ENCODE peak calls at places on chromosomes 1 and 21, in six cellular contexts. J is CD4-positive, CD25-positive, alpha-beta regulatory T cell; Q is astrocyte; X is gastrocnemius medialis; U is transverse colon; S is heart left ventricle. H is an unnamed sample.

GRCh38 chr1:242811092-242811840 is 286.8 kb upstream of the PLD5 start:
- DNase-seq in U (no peak), J (no peak), Q (peak; percentile 55), S (no peak), X (no peak), H (no peak)

GRCh38 chr1:237012789-237013383 is 8.6 kb upstream of the MT1HL1 start:
- DNase-seq in J (no peak), U (peak; percentile 63), Q (peak; percentile 16), X (no peak), S (peak; percentile 92), H (no peak)

GRCh38 chr1:68745006-68745405 is 248.1 kb upstream of the DEPDC1 start:
- DNase-seq in Q (no peak), S (no peak), X (no peak), U (no peak), J (no peak), H (no peak)

GRCh38 chr21:43721939-43722338 is 3.0 kb downstream of the PDXK start:
- DNase-seq in S (no peak), Q (no peak), U (no peak), J (no peak), X (no peak), H (no peak)

GRCh38 chr1:205743977-205744376 is 6.0 kb downstream of the NUCKS1 start:
- DNase-seq in U (no peak), X (no peak), Q (no peak), S (no peak), J (no peak), H (no peak)

GRCh38 chr1:203282720-203283542 is 22.4 kb upstream of the BTG2 start:
- DNase-seq in J (no peak), S (no peak), Q (no peak), U (no peak), X (no peak), H (no peak)

GRCh38 chr1:234261545-234261944 is 111.7 kb upstream of the COA6 start:
- DNase-seq in U (no peak), X (no peak), Q (no peak), S (no peak), J (no peak), H (no peak)

GRCh38 chr1:28509705-28510349 is 4.0 kb downstream of the RCC1 start:
- DNase-seq in X (no peak), Q (peak; percentile 38), J (no peak), U (no peak), S (no peak), H (peak; percentile 6)

GRCh38 chr21:46182548-46183336 is 1.5 kb downstream of the SPATC1L start:
- DNase-seq in J (no peak), S (peak; percentile 67), Q (no peak), X (no peak), U (no peak), H (no peak)

GRCh38 chr1:205018381-205018780 is 24.6 kb upstream of the CNTN2 start:
- DNase-seq in U (no peak), J (no peak), Q (no peak), S (no peak), X (no peak), H (no peak)

GRCh38 chr1:10324627-10325026 is 74.2 kb upstream of the PGD start:
- DNase-seq in U (no peak), J (no peak), Q (no peak), X (no peak), S (no peak), H (peak; percentile 50)

GRCh38 chr1:203368624-203369451 is 17.9 kb upstream of the FMOD start:
- DNase-seq in X (peak; percentile 75), J (no peak), Q (no peak), S (peak; percentile 71), U (peak; percentile 54), H (no peak)

GRCh38 chr1:190140644-190141043 is 337.0 kb downstream of the BRINP3 start:
- DNase-seq in U (no peak), J (no peak), X (no peak), S (no peak), Q (no peak), H (no peak)

GRCh38 chr1:209398330-209398991 is 185.1 kb upstream of the CAMK1G start:
- DNase-seq in X (no peak), Q (peak; percentile 94), S (peak; percentile 28), J (no peak), U (peak; percentile 10), H (no peak)

GRCh38 chr1:117592155-117592554 is 13.7 kb upstream of the TENT5C start:
- DNase-seq in U (peak; percentile 36), J (no peak), S (no peak), X (peak; percentile 43), Q (no peak), H (no peak)

GRCh38 chr21:43775795-43776430 is at the start of gene CSTB:
- DNase-seq in Q (peak; percentile 20), X (peak; percentile 71), S (peak; percentile 88), U (peak; percentile 87), J (peak; percentile 81), H (peak; percentile 80)

GRCh38 chr1:42504535-42505128 is 41.5 kb downstream of the CCDC30 start:
- DNase-seq in J (no peak), X (no peak), U (no peak), Q (no peak), S (no peak), H (no peak)

GRCh38 chr1:150798509-150798908 is 9.6 kb downstream of the CTSK start:
- DNase-seq in X (no peak), J (no peak), U (no peak), Q (peak; percentile 41), S (no peak), H (no peak)

GRCh38 chr1:153929981-153930948 is 7.5 kb upstream of the GATAD2B start:
- DNase-seq in U (no peak), X (no peak), J (no peak), Q (no peak), S (no peak), H (no peak)

DNA sequence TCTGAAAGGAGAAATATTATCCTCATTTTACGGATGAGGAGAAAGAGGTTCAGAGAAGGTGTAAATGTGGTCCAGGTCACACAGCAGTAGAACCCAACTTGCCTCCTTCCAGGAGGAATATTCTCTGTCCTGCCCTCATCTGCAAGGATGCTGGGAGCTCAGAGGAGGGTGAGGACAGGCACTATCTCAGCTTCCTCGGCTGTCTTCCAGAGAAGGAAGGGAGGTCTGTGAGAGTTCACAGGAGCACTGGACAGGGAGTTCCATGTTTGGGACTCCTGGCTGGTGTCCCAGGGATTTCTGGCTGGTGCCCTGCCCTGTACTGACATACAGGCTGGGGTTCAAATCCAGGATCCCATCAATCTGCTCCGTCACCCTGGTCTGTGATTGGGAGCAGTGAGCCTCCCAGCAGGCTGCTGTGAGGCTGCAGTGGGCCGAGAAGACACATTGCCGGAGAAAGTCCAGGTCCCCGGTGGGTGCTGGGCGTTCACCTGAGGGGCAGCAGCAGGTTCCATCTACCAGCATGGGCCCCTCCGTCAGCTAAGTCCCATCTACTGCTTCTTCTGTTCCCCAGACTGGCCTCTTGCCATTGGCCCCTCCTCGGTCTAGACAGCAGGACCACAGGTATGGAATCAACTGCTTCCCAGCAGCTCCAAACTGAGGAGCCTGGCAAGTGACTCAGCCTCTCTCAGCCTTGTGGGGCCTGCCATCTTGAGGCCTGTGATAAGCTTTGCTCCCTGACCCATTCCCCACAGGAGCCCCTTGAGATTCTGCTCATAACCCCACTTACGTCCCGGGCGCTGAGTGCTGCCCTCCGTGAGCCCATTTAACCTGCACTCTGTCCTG is 8.5 kb upstream of the BSND start:
- DNase-seq in X (no peak), J (no peak), U (no peak), S (peak; percentile 48), Q (peak; percentile 58), H (no peak)
- H3K4me3 ChIP-seq in X (no peak overlapping the region), J (no peak overlapping the region), U (no peak overlapping the region), S (no peak overlapping the region), Q (no peak overlapping the region), H (no peak overlapping the region)

DNA sequence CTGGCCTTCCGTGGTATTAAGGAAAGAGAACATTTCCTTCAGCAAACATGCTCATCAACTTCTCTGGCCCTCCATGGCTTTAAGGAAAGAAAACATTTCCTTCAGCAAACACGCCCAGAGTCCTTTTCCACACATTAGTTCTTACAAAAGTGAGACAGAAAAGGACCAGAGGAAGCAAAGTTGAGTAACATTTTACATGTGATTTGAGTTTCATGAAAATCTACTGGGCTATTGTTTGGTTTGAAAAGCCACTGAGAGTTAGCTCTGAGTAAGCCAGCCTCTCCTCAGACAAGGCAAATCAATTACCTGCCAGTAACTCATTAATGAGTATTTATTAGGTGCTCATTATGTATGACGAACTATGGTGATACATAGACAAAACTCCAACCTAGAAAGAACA is 78.0 kb downstream of the NID1 start:
- DNase-seq in J (no peak), X (no peak), Q (no peak), U (no peak), S (no peak), H (no peak)
- H3K4me1 ChIP-seq in J (no peaks in the 10 kb centered on the region), X (no peaks in the 10 kb centered on the region), Q (peaks cover 21% of the 10 kb centered on the region), U (peaks cover 2% of the 10 kb centered on the region), S (peaks cover 22% of the 10 kb centered on the region), H (no peaks in the 10 kb centered on the region)

GRCh38 chr1:16230744-16231143 is 6.2 kb downstream of the CPLANE2 start:
- DNase-seq in X (no peak), S (no peak), Q (no peak), U (no peak), J (no peak), H (no peak)

GRCh38 chr1:16226129-16226494 is 10.9 kb downstream of the CPLANE2 start:
- DNase-seq in X (no peak), S (no peak), J (no peak), U (no peak), Q (no peak), H (no peak)

GRCh38 chr1:16229976-16230740 is 6.8 kb downstream of the CPLANE2 start:
- DNase-seq in S (no peak), Q (no peak), X (no peak), J (no peak), U (no peak), H (no peak)

GRCh38 chr1:16224472-16224871 is 12.0 kb upstream of the ARHGEF19 start:
- DNase-seq in X (no peak), Q (no peak), U (no peak), J (no peak), S (no peak), H (no peak)

DNA sequence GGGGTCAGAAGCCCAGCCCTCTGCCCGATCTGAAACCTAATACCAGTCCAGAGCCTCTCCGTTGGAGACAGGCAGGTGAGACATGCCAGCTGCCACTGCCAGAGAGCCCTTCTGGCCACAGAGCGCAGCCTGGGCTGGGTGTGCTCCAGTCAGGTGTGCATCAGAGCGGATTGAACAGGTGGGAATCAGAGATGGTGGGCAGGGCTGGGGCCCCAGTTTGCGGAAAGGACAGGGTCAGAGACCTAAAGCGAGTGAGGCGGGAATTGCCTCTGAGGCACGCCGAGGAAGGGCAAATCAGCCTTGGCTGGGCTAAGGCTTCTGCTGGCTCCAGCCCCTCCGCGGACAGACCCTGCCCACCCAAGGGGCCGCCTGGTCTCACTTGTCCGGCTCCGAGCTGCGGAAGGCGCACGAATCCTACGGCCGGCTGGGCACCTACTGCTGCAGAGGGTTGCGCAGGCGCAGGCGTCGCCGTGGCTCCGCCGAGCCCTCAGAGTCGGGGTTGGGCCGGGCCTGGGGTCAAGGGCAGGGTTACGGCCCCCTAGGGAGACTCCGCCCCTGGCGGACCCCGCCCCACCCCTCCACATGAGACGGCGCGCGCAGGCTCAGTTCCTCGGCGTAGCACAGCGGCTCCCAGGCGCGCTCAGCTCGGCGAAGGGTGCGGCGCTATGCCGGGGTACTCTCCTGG is 10.3 kb downstream of the CPLANE2 start:
- DNase-seq in X (no peak), U (peak; percentile 58), S (peak; percentile 72), Q (no peak), J (no peak), H (no peak)
- H3K4me3 ChIP-seq in X (peak overlapping the region; percentile 30), U (peak overlapping the region; percentile 39), S (peak overlapping the region; percentile 38), Q (peak overlapping the region; percentile 5), J (no peak overlapping the region), H (no peak overlapping the region)

GRCh38 chr1:223838125-223838854 is 7.5 kb downstream of the TP53BP2 start:
- DNase-seq in U (no peak), S (no peak), Q (no peak), X (no peak), J (no peak), H (no peak)
- H3K4me1 ChIP-seq in U (peaks cover 15% of the 10 kb centered on the region), S (peaks cover 74% of the 10 kb centered on the region), Q (peaks cover 21% of the 10 kb centered on the region), X (peaks cover 59% of the 10 kb centered on the region), J (peaks cover 52% of the 10 kb centered on the region), H (peaks cover 81% of the 10 kb centered on the region)